ENCODE peak calls at places on chromosomes 1 and 21, in nine cellular contexts. O is fibroblast of lung; J is ovary; Y is CD8-positive, alpha-beta T cell; G is IMR-90; M is A673; Q is glutamatergic neuron; X is Calu3; K is upper lobe of right lung. C is an unnamed sample.

GRCh38 chr1:41640141-41640751 is 155.8 kb upstream of the EDN2 start:
- DNase-seq in O (no peak), M (no peak), G (no peak), X (no peak), K (no peak), Y (no peak), Q (no peak), J (no peak), C (no peak)

GRCh38 chr1:119968068-119968492 is 71.8 kb upstream of the ADAM30 start:
- DNase-seq in J (no peak), G (peak), Y (peak), K (peak), Q (peak), M (peak), O (peak), X (peak), C (peak)

GRCh38 chr1:88289703-88290102 is 394.4 kb upstream of the PKN2 start:
- DNase-seq in X (no peak), Q (no peak), M (no peak), O (no peak), G (no peak), K (no peak), Y (no peak), J (no peak), C (no peak)

GRCh38 chr1:19390166-19390850 is 78.2 kb downstream of the SLC66A1 start:
- DNase-seq in X (no peak), M (no peak), J (peak), Y (no peak), G (no peak), K (no peak), O (no peak), Q (no peak), C (no peak)

GRCh38 chr1:60287536-60287935 is 214.0 kb upstream of the C1orf87 start:
- DNase-seq in Q (no peak), J (no peak), M (no peak), G (no peak), O (no peak), Y (no peak), X (no peak), K (no peak), C (no peak)

GRCh38 chr1:30905403-30905802 is 3.2 kb downstream of the SDC3 start:
- DNase-seq in M (no peak), J (no peak), K (no peak), X (no peak), Q (no peak), Y (no peak), O (no peak), G (no peak), C (no peak)

GRCh38 chr1:14841951-14842350 is 243.5 kb downstream of the KAZN start:
- DNase-seq in K (no peak), X (no peak), J (no peak), M (no peak), G (no peak), Y (no peak), O (no peak), Q (no peak), C (no peak)

GRCh38 chr1:67524143-67525052 is 94.2 kb upstream of the SERBP1 start:
- DNase-seq in Y (no peak), X (no peak), O (no peak), M (peak), Q (no peak), J (no peak), K (no peak), G (no peak), C (no peak)

GRCh38 chr1:95041491-95042165 is 31.1 kb downstream of the ALG14 start:
- DNase-seq in G (peak), Q (peak), X (peak), K (no peak), M (peak), J (peak), Y (no peak), O (peak), C (no peak)

GRCh38 chr1:54153548-54154439 is 994 bp upstream of the CDCP2 start:
- DNase-seq in X (peak), G (peak), J (peak), M (peak), Q (peak), K (no peak), O (peak), Y (no peak), C (no peak)

GRCh38 chr1:30257322-30257721 is 466.1 kb downstream of the MATN1 start:
- DNase-seq in K (no peak), G (no peak), J (no peak), M (no peak), Y (no peak), X (no peak), Q (no peak), O (no peak), C (no peak)

GRCh38 chr1:16205333-16205671 is 7.2 kb downstream of the ARHGEF19 start:
- DNase-seq in K (peak), Q (no peak), M (no peak), J (no peak), Y (no peak), O (no peak), X (no peak), G (no peak), C (no peak)

GRCh38 chr1:174247472-174247871 is 88.2 kb downstream of the RABGAP1L start:
- DNase-seq in M (no peak), G (no peak), K (no peak), J (no peak), Y (no peak), O (no peak), X (no peak), Q (no peak), C (no peak)

GRCh38 chr1:26060832-26061574 is 6.4 kb downstream of the TRIM63 start:
- DNase-seq in K (no peak), Q (no peak), Y (no peak), M (no peak), X (no peak), J (no peak), G (no peak), O (no peak), C (no peak)

GRCh38 chr1:198903203-198903602 is 264.4 kb downstream of the PTPRC start:
- DNase-seq in X (no peak), M (peak), Y (no peak), O (peak), G (no peak), J (no peak), Q (peak), K (no peak), C (no peak)

GRCh38 chr1:41533731-41534080 is 49.2 kb upstream of the EDN2 start:
- DNase-seq in M (no peak), K (peak), X (no peak), Q (no peak), O (no peak), Y (no peak), J (peak), G (no peak), C (no peak)

GRCh38 chr1:77888429-77889239 is at the start of gene NEXN:
- DNase-seq in Y (no peak), O (peak), M (peak), X (peak), J (peak), K (peak), Q (peak), G (peak), C (no peak)

GRCh38 chr1:146007048-146007784 is 10.8 kb upstream of the TXNIP start:
- DNase-seq in Y (peak), M (peak), X (peak), G (peak), J (no peak), Q (no peak), K (no peak), O (peak), C (peak)

GRCh38 chr1:179785025-179785424 is 41.9 kb downstream of the FAM163A start:
- DNase-seq in J (no peak), Y (no peak), K (no peak), Q (no peak), M (no peak), O (no peak), G (no peak), X (no peak), C (no peak)

GRCh38 chr21:45981641-45982255 is at the start of gene COL6A1:
- DNase-seq in K (peak), J (peak), M (no peak), Q (peak), Y (no peak), O (no peak), G (peak), X (peak), C (peak)

GRCh38 chr1:209643295-209644020 is 8.8 kb downstream of the LAMB3 start:
- DNase-seq in K (no peak), X (no peak), O (peak), M (no peak), J (peak), G (no peak), Y (no peak), Q (no peak), C (no peak)

GRCh38 chr1:85582687-85583354 is 2.3 kb downstream of the CCN1 start:
- DNase-seq in Q (no peak), O (peak), K (no peak), M (no peak), Y (no peak), X (no peak), G (peak), J (no peak), C (no peak)

GRCh38 chr1:173393655-173393993 is 83.5 kb upstream of the PRDX6 start:
- DNase-seq in Y (no peak), O (peak), Q (no peak), X (no peak), J (no peak), G (peak), K (no peak), M (no peak), C (no peak)

GRCh38 chr1:234488954-234489691 is 10.1 kb upstream of the TARBP1 start:
- DNase-seq in Y (no peak), G (no peak), M (no peak), O (no peak), K (no peak), X (no peak), Q (no peak), J (no peak), C (no peak)
- TF ChIP-seq CTCF in Y (no peak), G (no peak), M (no peak), O (no peak), K (no peak), X (no peak), Q (no peak), J (no peak), C (no peak)

GRCh38 chr1:2208309-2209239 is 14.0 kb upstream of the FAAP20 start:
- DNase-seq in M (no peak), J (peak), G (peak), O (peak), Y (no peak), Q (no peak), K (peak), X (peak), C (no peak)
- TF ChIP-seq CTCF in M (no peak), J (no peak), G (no peak), O (no peak), Y (no peak), Q (no peak), K (no peak), X (no peak), C (no peak)

DNA sequence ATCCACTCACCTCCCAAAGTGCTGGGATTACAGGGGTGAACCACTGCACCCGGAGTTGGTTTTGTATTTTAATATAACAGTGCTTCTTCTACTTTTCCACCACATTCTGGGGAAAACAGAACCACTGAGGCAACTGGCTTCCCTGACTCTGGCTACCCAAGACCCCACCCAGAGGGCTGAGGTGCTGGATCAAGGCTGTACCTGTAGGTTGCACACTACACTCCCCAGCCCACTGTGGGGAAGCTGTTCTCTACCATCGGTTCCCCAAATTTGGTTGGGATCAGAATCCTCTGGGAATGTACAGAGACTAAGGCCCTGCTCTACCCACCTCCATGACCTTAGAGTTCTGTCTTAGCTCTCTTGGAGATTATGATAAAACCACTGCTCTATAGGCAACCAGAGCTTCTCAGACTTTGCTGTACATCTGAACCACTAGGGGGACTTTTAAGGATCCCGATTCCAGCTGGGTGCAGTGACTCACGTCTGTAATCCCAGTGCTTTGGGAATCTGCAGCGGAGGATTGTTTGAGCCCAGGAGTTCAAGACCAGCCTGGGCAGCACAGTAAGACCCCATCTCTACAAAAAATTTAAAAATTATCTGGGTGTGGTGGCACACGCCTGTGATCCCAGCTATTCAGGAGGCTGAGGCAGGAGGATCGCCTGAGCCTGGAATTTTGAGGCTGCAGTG is 51.6 kb downstream of the GNG4 start:
- DNase-seq in Q (no peak), G (peak), O (peak), X (peak), K (no peak), Y (no peak), M (peak), J (no peak), C (no peak)
- TF ChIP-seq CTCF in Q (peak), G (peak), O (peak), X (peak), K (peak), Y (no peak), M (peak), J (no peak), C (peak)

GRCh38 chr1:97013904-97014303 is 292.3 kb downstream of the PTBP2 start:
- DNase-seq in K (no peak), G (peak), J (no peak), M (no peak), X (no peak), Y (no peak), O (peak), Q (no peak), C (no peak)

GRCh38 chr1:97014426-97014825 is 292.8 kb downstream of the PTBP2 start:
- DNase-seq in J (no peak), M (no peak), Q (no peak), K (no peak), O (no peak), Y (no peak), G (no peak), X (no peak), C (no peak)

DNA sequence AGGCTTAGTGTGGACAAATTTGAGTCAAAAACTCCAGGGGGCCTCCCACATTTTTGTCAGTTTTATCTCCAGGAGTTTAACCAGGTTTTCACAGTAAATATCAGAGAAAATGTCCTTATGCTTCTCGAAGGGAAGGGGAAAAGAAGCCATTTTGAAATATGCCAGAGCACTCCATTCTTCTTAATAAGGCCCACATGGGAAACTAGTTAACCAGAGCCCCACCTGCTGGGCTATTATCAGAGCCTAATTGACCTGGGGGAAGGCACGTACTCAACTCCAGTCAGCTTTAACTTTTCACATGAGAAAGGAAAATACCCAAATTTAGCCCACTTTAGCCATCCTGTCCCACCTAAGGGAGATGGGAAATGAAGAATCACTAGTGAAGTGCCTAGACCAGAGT is 296.3 kb downstream of the PTBP2 start:
- DNase-seq in Q (no peak), X (peak), J (no peak), O (no peak), Y (no peak), M (peak), G (no peak), K (no peak), C (no peak)
- TF ChIP-seq CTCF in Q (no peak), X (no peak), J (no peak), O (no peak), Y (no peak), M (no peak), G (no peak), K (no peak), C (no peak)

GRCh38 chr1:155226910-155227260 is 18.4 kb downstream of the MTX1 start:
- DNase-seq in J (peak), M (peak), Q (peak), O (peak), G (peak), Y (no peak), X (peak), K (peak), C (no peak)

GRCh38 chr1:155226188-155226909 is 17.9 kb downstream of the MTX1 start:
- DNase-seq in Y (peak), J (peak), G (peak), M (peak), O (peak), X (peak), K (peak), Q (peak), C (peak)

GRCh38 chr1:155227261-155228095 is 19.0 kb downstream of the MTX1 start:
- DNase-seq in M (peak), G (peak), X (peak), Q (peak), O (peak), J (peak), Y (peak), K (peak), C (peak)

GRCh38 chr1:155223017-155223416 is 14.5 kb downstream of the MTX1 start:
- DNase-seq in Q (no peak), M (no peak), Y (no peak), K (no peak), J (no peak), G (no peak), O (no peak), X (no peak), C (no peak)

GRCh38 chr1:155228096-155228427 is 19.6 kb downstream of the MTX1 start:
- DNase-seq in Q (no peak), Y (no peak), G (peak), O (no peak), K (no peak), M (no peak), J (no peak), X (no peak), C (no peak)
- TF ChIP-seq CTCF in Q (no peak), Y (no peak), G (no peak), O (no peak), K (no peak), M (no peak), J (no peak), X (no peak), C (no peak)

DNA sequence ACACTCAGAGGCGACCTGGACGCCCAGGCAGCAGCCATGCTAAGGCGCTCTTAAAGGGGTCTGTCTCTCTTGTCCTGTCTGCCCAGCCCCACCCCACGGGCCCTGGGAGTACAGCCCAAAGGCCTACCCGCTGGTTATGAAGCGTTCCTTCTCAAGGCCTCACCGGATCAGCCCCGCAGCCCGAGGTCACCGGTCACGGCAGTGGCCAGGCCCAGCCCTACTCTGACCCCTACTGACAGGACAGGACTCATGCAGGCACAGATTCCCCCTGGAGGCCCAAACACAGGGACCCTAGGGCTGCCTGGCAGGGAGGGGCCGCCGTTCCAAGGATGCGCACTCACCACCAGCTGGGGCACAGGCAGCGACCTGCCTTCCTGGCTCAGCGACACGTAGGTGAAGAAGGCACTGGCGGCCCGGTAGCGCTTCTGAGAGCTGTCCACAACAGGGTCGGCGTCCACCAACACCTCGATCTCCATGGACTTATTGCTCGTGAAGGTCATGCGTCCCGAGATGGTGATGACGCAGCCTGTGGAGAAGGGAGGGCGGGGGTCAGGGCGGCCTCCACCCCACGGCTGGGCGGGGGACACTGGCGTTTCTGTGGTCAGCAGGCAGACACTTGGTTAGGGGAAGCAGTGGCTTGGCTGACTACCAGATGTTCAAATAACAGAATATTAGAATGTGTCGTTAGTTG is 20.0 kb upstream of the GPR153 start:
- DNase-seq in Y (no peak), K (peak), J (no peak), M (no peak), O (peak), X (no peak), G (no peak), Q (peak), C (no peak)
- TF ChIP-seq CTCF in Y (no peak), K (peak), J (no peak), M (peak), O (peak), X (no peak), G (peak), Q (peak), C (no peak)

GRCh38 chr1:8860738-8861516 is 17.6 kb downstream of the ENO1 start:
- DNase-seq in J (no peak), G (no peak), M (no peak), Q (no peak), X (no peak), O (no peak), Y (no peak), K (no peak), C (no peak)
- TF ChIP-seq CTCF in J (no peak), G (no peak), M (no peak), Q (no peak), X (no peak), O (no peak), Y (no peak), K (no peak), C (no peak)

GRCh38 chr1:111223126-111223443 is 4.4 kb upstream of the CHI3L2 start:
- DNase-seq in Q (no peak), X (no peak), M (no peak), Y (no peak), K (no peak), J (no peak), G (no peak), O (no peak), C (no peak)
- TF ChIP-seq CTCF in Q (no peak), X (no peak), M (peak), Y (peak), K (no peak), J (no peak), G (no peak), O (no peak), C (peak)

GRCh38 chr1:226569879-226570547 is 21.4 kb downstream of the STUM start:
- DNase-seq in X (peak), Q (peak), J (no peak), M (peak), G (no peak), K (peak), Y (no peak), O (no peak), C (no peak)

GRCh38 chr1:226568975-226569741 is 20.6 kb downstream of the STUM start:
- DNase-seq in Q (no peak), J (no peak), X (no peak), K (peak), O (no peak), Y (no peak), G (no peak), M (no peak), C (no peak)

GRCh38 chr1:226566234-226566633 is 17.7 kb downstream of the STUM start:
- DNase-seq in Q (no peak), O (no peak), G (no peak), Y (no peak), K (no peak), M (no peak), J (no peak), X (no peak), C (no peak)

GRCh38 chr1:226565476-226565875 is 16.9 kb downstream of the STUM start:
- DNase-seq in Y (no peak), G (no peak), Q (no peak), M (no peak), K (peak), X (no peak), J (no peak), O (no peak), C (no peak)

GRCh38 chr1:226568077-226568831 is 19.7 kb downstream of the STUM start:
- DNase-seq in J (peak), X (peak), K (peak), O (no peak), M (no peak), Y (no peak), G (no peak), Q (peak), C (no peak)
- TF ChIP-seq CTCF in J (no peak), X (peak), K (peak), O (no peak), M (peak), Y (no peak), G (no peak), Q (no peak), C (no peak)

C was measured in CD14-positive monocyte.